ENCODE peak calls at places on chromosome 15, in ten cellular contexts. One of them, this sample, is unnamed.

GRCh38 chr15:101694261-101694660 is 30.0 kb downstream of the TARS3 start:
- DNase-seq in suprapubic skin: no peak
- DNase-seq in GM23338: peak
- DNase-seq in sigmoid colon: no peak
- DNase-seq in stomach: no peak
- DNase-seq in esophagus muscularis mucosa: peak
- DNase-seq in GM12892: no peak
- DNase-seq in GM12891: no peak
- DNase-seq in HCT116: no peak
- DNase-seq in GM12878: no peak
- DNase-seq in this sample: no peak

GRCh38 chr15:98728811-98729160 is 80.4 kb downstream of the IGF1R start:
- DNase-seq in suprapubic skin: no peak
- DNase-seq in GM23338: no peak
- DNase-seq in sigmoid colon: no peak
- DNase-seq in stomach: no peak
- DNase-seq in esophagus muscularis mucosa: no peak
- DNase-seq in GM12892: no peak
- DNase-seq in GM12891: no peak
- DNase-seq in HCT116: no peak
- DNase-seq in GM12878: no peak
- DNase-seq in this sample: no peak

GRCh38 chr15:40336129-40337122 is 4.3 kb downstream of the CCDC9B start:
- DNase-seq in suprapubic skin: no peak
- DNase-seq in GM23338: peak
- DNase-seq in sigmoid colon: no peak
- DNase-seq in stomach: no peak
- DNase-seq in esophagus muscularis mucosa: no peak
- DNase-seq in GM12892: no peak
- DNase-seq in GM12891: no peak
- DNase-seq in HCT116: no peak
- DNase-seq in GM12878: no peak
- DNase-seq in this sample: no peak

GRCh38 chr15:50880651-50881114 is 27.8 kb upstream of the AP4E1 start:
- DNase-seq in suprapubic skin: no peak
- DNase-seq in GM23338: no peak
- DNase-seq in sigmoid colon: no peak
- DNase-seq in stomach: no peak
- DNase-seq in esophagus muscularis mucosa: no peak
- DNase-seq in GM12892: no peak
- DNase-seq in GM12891: no peak
- DNase-seq in HCT116: no peak
- DNase-seq in GM12878: peak
- DNase-seq in this sample: no peak

GRCh38 chr15:41394924-41395323 is 7.4 kb downstream of the NDUFAF1 start:
- DNase-seq in suprapubic skin: no peak
- DNase-seq in GM23338: no peak
- DNase-seq in sigmoid colon: no peak
- DNase-seq in stomach: no peak
- DNase-seq in esophagus muscularis mucosa: no peak
- DNase-seq in GM12892: no peak
- DNase-seq in GM12891: no peak
- DNase-seq in HCT116: no peak
- DNase-seq in GM12878: no peak
- DNase-seq in this sample: no peak

GRCh38 chr15:44385344-44385942 is 42.0 kb upstream of the CTDSPL2 start:
- DNase-seq in suprapubic skin: no peak
- DNase-seq in GM23338: no peak
- DNase-seq in sigmoid colon: no peak
- DNase-seq in stomach: no peak
- DNase-seq in esophagus muscularis mucosa: no peak
- DNase-seq in GM12892: no peak
- DNase-seq in GM12891: no peak
- DNase-seq in HCT116: no peak
- DNase-seq in GM12878: no peak
- DNase-seq in this sample: no peak

GRCh38 chr15:49495993-49496747 is 73.1 kb downstream of the FGF7 start:
- DNase-seq in suprapubic skin: no peak
- DNase-seq in GM23338: no peak
- DNase-seq in sigmoid colon: no peak
- DNase-seq in stomach: no peak
- DNase-seq in esophagus muscularis mucosa: no peak
- DNase-seq in GM12892: no peak
- DNase-seq in GM12891: no peak
- DNase-seq in HCT116: no peak
- DNase-seq in GM12878: no peak
- DNase-seq in this sample: no peak

GRCh38 chr15:92178908-92179307 is 214.8 kb upstream of the ST8SIA2 start:
- DNase-seq in suprapubic skin: no peak
- DNase-seq in GM23338: no peak
- DNase-seq in sigmoid colon: no peak
- DNase-seq in stomach: no peak
- DNase-seq in esophagus muscularis mucosa: no peak
- DNase-seq in GM12892: no peak
- DNase-seq in GM12891: no peak
- DNase-seq in HCT116: no peak
- DNase-seq in GM12878: no peak
- DNase-seq in this sample: no peak

GRCh38 chr15:39618063-39618823 is 37.4 kb downstream of the THBS1 start:
- DNase-seq in suprapubic skin: no peak
- DNase-seq in GM23338: no peak
- DNase-seq in sigmoid colon: no peak
- DNase-seq in stomach: no peak
- DNase-seq in esophagus muscularis mucosa: no peak
- DNase-seq in GM12892: no peak
- DNase-seq in GM12891: no peak
- DNase-seq in HCT116: no peak
- DNase-seq in GM12878: no peak
- DNase-seq in this sample: no peak

GRCh38 chr15:101684384-101684783 is 32.2 kb upstream of the TM2D3 start:
- DNase-seq in suprapubic skin: no peak
- DNase-seq in GM23338: no peak
- DNase-seq in sigmoid colon: no peak
- DNase-seq in stomach: no peak
- DNase-seq in esophagus muscularis mucosa: no peak
- DNase-seq in GM12892: no peak
- DNase-seq in GM12891: no peak
- DNase-seq in HCT116: no peak
- DNase-seq in GM12878: no peak
- DNase-seq in this sample: no peak

GRCh38 chr15:52699457-52699856 is 20.3 kb upstream of the ATOSA start:
- DNase-seq in suprapubic skin: no peak
- DNase-seq in GM23338: no peak
- DNase-seq in sigmoid colon: no peak
- DNase-seq in stomach: no peak
- DNase-seq in esophagus muscularis mucosa: no peak
- DNase-seq in GM12892: no peak
- DNase-seq in GM12891: no peak
- DNase-seq in HCT116: no peak
- DNase-seq in GM12878: no peak
- DNase-seq in this sample: no peak

GRCh38 chr15:68793776-68794175 is 26.9 kb downstream of the ANP32A start:
- DNase-seq in suprapubic skin: no peak
- DNase-seq in GM23338: no peak
- DNase-seq in sigmoid colon: no peak
- DNase-seq in stomach: no peak
- DNase-seq in esophagus muscularis mucosa: no peak
- DNase-seq in GM12892: no peak
- DNase-seq in GM12891: no peak
- DNase-seq in HCT116: no peak
- DNase-seq in GM12878: no peak
- DNase-seq in this sample: no peak

GRCh38 chr15:68794869-68795268 is 25.8 kb downstream of the ANP32A start:
- DNase-seq in suprapubic skin: no peak
- DNase-seq in GM23338: no peak
- DNase-seq in sigmoid colon: peak
- DNase-seq in stomach: no peak
- DNase-seq in esophagus muscularis mucosa: no peak
- DNase-seq in GM12892: no peak
- DNase-seq in GM12891: no peak
- DNase-seq in HCT116: no peak
- DNase-seq in GM12878: no peak
- DNase-seq in this sample: no peak

GRCh38 chr15:68794307-68794706 is 26.4 kb downstream of the ANP32A start:
- DNase-seq in suprapubic skin: no peak
- DNase-seq in GM23338: no peak
- DNase-seq in sigmoid colon: no peak
- DNase-seq in stomach: no peak
- DNase-seq in esophagus muscularis mucosa: no peak
- DNase-seq in GM12892: no peak
- DNase-seq in GM12891: no peak
- DNase-seq in HCT116: no peak
- DNase-seq in GM12878: peak
- DNase-seq in this sample: no peak

GRCh38 chr15:68791431-68792283 is 29.0 kb downstream of the ANP32A start:
- DNase-seq in suprapubic skin: no peak
- DNase-seq in GM23338: peak
- DNase-seq in sigmoid colon: no peak
- DNase-seq in stomach: no peak
- DNase-seq in esophagus muscularis mucosa: no peak
- DNase-seq in GM12892: peak
- DNase-seq in GM12891: peak
- DNase-seq in HCT116: no peak
- DNase-seq in GM12878: peak
- DNase-seq in this sample: no peak

GRCh38 chr15:68792901-68793766 is 27.6 kb downstream of the ANP32A start:
- DNase-seq in suprapubic skin: no peak
- DNase-seq in GM23338: no peak
- DNase-seq in sigmoid colon: no peak
- DNase-seq in stomach: peak
- DNase-seq in esophagus muscularis mucosa: no peak
- DNase-seq in GM12892: no peak
- DNase-seq in GM12891: no peak
- DNase-seq in HCT116: no peak
- DNase-seq in GM12878: no peak
- DNase-seq in this sample: no peak
- TF ChIP-seq POLR2AphosphoS5 in suprapubic skin: no peak
- TF ChIP-seq POLR2AphosphoS5 in GM23338: no peak
- TF ChIP-seq POLR2AphosphoS5 in sigmoid colon: no peak
- TF ChIP-seq POLR2AphosphoS5 in stomach: no peak
- TF ChIP-seq POLR2AphosphoS5 in esophagus muscularis mucosa: no peak
- TF ChIP-seq POLR2AphosphoS5 in GM12892: no peak
- TF ChIP-seq POLR2AphosphoS5 in GM12891: no peak
- TF ChIP-seq POLR2AphosphoS5 in HCT116: no peak
- TF ChIP-seq POLR2AphosphoS5 in GM12878: no peak
- TF ChIP-seq POLR2AphosphoS5 in this sample: no peak

GRCh38 chr15:29695486-29696167 is 126.6 kb downstream of the TJP1 start:
- DNase-seq in suprapubic skin: no peak
- DNase-seq in GM23338: peak
- DNase-seq in sigmoid colon: no peak
- DNase-seq in stomach: no peak
- DNase-seq in esophagus muscularis mucosa: no peak
- DNase-seq in GM12892: no peak
- DNase-seq in GM12891: no peak
- DNase-seq in HCT116: no peak
- DNase-seq in GM12878: no peak
- DNase-seq in this sample: no peak
- TF ChIP-seq POLR2AphosphoS5 in suprapubic skin: no peak
- TF ChIP-seq POLR2AphosphoS5 in GM23338: no peak
- TF ChIP-seq POLR2AphosphoS5 in sigmoid colon: no peak
- TF ChIP-seq POLR2AphosphoS5 in stomach: no peak
- TF ChIP-seq POLR2AphosphoS5 in esophagus muscularis mucosa: no peak
- TF ChIP-seq POLR2AphosphoS5 in GM12892: no peak
- TF ChIP-seq POLR2AphosphoS5 in GM12891: no peak
- TF ChIP-seq POLR2AphosphoS5 in HCT116: no peak
- TF ChIP-seq POLR2AphosphoS5 in GM12878: no peak
- TF ChIP-seq POLR2AphosphoS5 in this sample: no peak

DNA sequence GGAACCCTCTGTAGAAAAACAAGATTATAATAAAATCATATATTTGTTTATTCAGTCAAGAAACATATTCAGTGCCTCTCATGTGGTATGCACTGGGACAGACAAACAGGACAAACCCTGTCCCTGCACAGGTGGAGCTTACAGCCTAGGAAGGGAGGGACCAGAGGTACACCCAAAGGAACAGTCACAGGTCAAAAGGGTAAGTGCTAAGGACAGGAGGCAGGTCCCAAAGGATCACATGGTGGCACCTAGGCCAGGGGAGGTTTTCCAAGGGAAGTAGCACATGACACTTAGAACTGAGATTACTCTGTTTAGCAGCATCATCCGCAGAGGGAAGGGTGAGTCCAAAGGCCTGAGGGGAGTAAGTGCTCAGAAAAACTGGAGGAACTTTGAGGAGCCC is 254.4 kb upstream of the ARRDC4 start:
- DNase-seq in suprapubic skin: no peak
- DNase-seq in GM23338: no peak
- DNase-seq in sigmoid colon: no peak
- DNase-seq in stomach: no peak
- DNase-seq in esophagus muscularis mucosa: no peak
- DNase-seq in GM12892: no peak
- DNase-seq in GM12891: no peak
- DNase-seq in HCT116: no peak
- DNase-seq in GM12878: no peak
- DNase-seq in this sample: no peak
- TF ChIP-seq POLR2AphosphoS5 in suprapubic skin: no peak
- TF ChIP-seq POLR2AphosphoS5 in GM23338: no peak
- TF ChIP-seq POLR2AphosphoS5 in sigmoid colon: no peak
- TF ChIP-seq POLR2AphosphoS5 in stomach: no peak
- TF ChIP-seq POLR2AphosphoS5 in esophagus muscularis mucosa: no peak
- TF ChIP-seq POLR2AphosphoS5 in GM12892: no peak
- TF ChIP-seq POLR2AphosphoS5 in GM12891: no peak
- TF ChIP-seq POLR2AphosphoS5 in HCT116: no peak
- TF ChIP-seq POLR2AphosphoS5 in GM12878: no peak
- TF ChIP-seq POLR2AphosphoS5 in this sample: no peak

GRCh38 chr15:66072616-66073361 is 180.8 kb downstream of the MEGF11 start:
- DNase-seq in suprapubic skin: no peak
- DNase-seq in GM23338: no peak
- DNase-seq in sigmoid colon: peak
- DNase-seq in stomach: no peak
- DNase-seq in esophagus muscularis mucosa: no peak
- DNase-seq in GM12892: no peak
- DNase-seq in GM12891: no peak
- DNase-seq in HCT116: no peak
- DNase-seq in GM12878: no peak
- DNase-seq in this sample: no peak
- TF ChIP-seq POLR2AphosphoS5 in suprapubic skin: no peak
- TF ChIP-seq POLR2AphosphoS5 in GM23338: no peak
- TF ChIP-seq POLR2AphosphoS5 in sigmoid colon: no peak
- TF ChIP-seq POLR2AphosphoS5 in stomach: no peak
- TF ChIP-seq POLR2AphosphoS5 in esophagus muscularis mucosa: no peak
- TF ChIP-seq POLR2AphosphoS5 in GM12892: no peak
- TF ChIP-seq POLR2AphosphoS5 in GM12891: no peak
- TF ChIP-seq POLR2AphosphoS5 in HCT116: no peak
- TF ChIP-seq POLR2AphosphoS5 in GM12878: no peak
- TF ChIP-seq POLR2AphosphoS5 in this sample: no peak

GRCh38 chr15:77543159-77543882 is 89.4 kb downstream of the LINGO1 start:
- DNase-seq in suprapubic skin: peak
- DNase-seq in GM23338: peak
- DNase-seq in sigmoid colon: peak
- DNase-seq in stomach: peak
- DNase-seq in esophagus muscularis mucosa: peak
- DNase-seq in GM12892: peak
- DNase-seq in GM12891: peak
- DNase-seq in HCT116: peak
- DNase-seq in GM12878: peak
- DNase-seq in this sample: peak
- TF ChIP-seq POLR2AphosphoS5 in suprapubic skin: no peak
- TF ChIP-seq POLR2AphosphoS5 in GM23338: no peak
- TF ChIP-seq POLR2AphosphoS5 in sigmoid colon: no peak
- TF ChIP-seq POLR2AphosphoS5 in stomach: no peak
- TF ChIP-seq POLR2AphosphoS5 in esophagus muscularis mucosa: peak
- TF ChIP-seq POLR2AphosphoS5 in GM12892: no peak
- TF ChIP-seq POLR2AphosphoS5 in GM12891: no peak
- TF ChIP-seq POLR2AphosphoS5 in HCT116: peak
- TF ChIP-seq POLR2AphosphoS5 in GM12878: no peak
- TF ChIP-seq POLR2AphosphoS5 in this sample: no peak